ENCODE peak calls at places on chromosomes 3 and 15, in six cellular contexts. D is right lobe of liver; S is aorta; A is stomach; X is CD8-positive, alpha-beta memory T cell; U is transverse colon. Y is an unnamed sample.

GRCh38 chr3:45597166-45597565 is 2.6 kb downstream of the LIMD1 start:
- DNase-seq in U (peak; percentile 24), D (peak; percentile 69), A (peak; percentile 48), S (peak; percentile 76), X (no peak), Y (peak; percentile 47)

GRCh38 chr15:99605490-99605931 is 39.7 kb downstream of the MEF2A start:
- DNase-seq in S (no peak), D (no peak), A (no peak), U (no peak), X (no peak), Y (no peak)

GRCh38 chr3:195183071-195183776 is 87.7 kb downstream of the XXYLT1 start:
- DNase-seq in X (no peak), A (no peak), S (no peak), U (no peak), D (no peak), Y (no peak)

GRCh38 chr15:71223516-71223915 is 108.2 kb downstream of the THSD4 start:
- DNase-seq in S (no peak), U (no peak), A (no peak), D (no peak), X (no peak), Y (no peak)

GRCh38 chr3:120855665-120856437 is 52.2 kb upstream of the STXBP5L start:
- DNase-seq in X (no peak), D (no peak), U (peak; percentile 10), A (no peak), S (peak; percentile 84), Y (no peak)

GRCh38 chr15:57134877-57135276 is 216.4 kb downstream of the TCF12 start:
- DNase-seq in U (no peak), D (no peak), A (no peak), X (no peak), S (no peak), Y (no peak)

GRCh38 chr3:177263615-177264365 is 66.5 kb upstream of the TBL1XR1 start:
- DNase-seq in S (no peak), U (no peak), A (no peak), X (no peak), D (no peak), Y (no peak)

GRCh38 chr3:160480931-160481330 is 31.3 kb upstream of the TRIM59 start:
- DNase-seq in D (no peak), S (no peak), U (no peak), X (no peak), A (no peak), Y (no peak)

GRCh38 chr3:178325330-178325729 is 210.9 kb upstream of the KCNMB2 start:
- DNase-seq in D (no peak), S (no peak), U (no peak), A (no peak), X (no peak), Y (no peak)

GRCh38 chr3:71130516-71131384 is 452.8 kb downstream of the FOXP1 start:
- DNase-seq in X (peak; percentile 80), A (peak; percentile 71), D (peak; percentile 73), S (no peak), U (peak; percentile 79), Y (peak; percentile 56)

GRCh38 chr15:101159096-101159935 is 92.5 kb downstream of the CHSY1 start:
- DNase-seq in S (no peak), D (no peak), U (no peak), X (peak; percentile 26), A (no peak), Y (no peak)

GRCh38 chr3:188539631-188540194 is 385.8 kb downstream of the LPP start:
- DNase-seq in A (no peak), X (no peak), U (no peak), D (no peak), S (no peak), Y (no peak)

GRCh38 chr3:73729969-73730440 is 105.3 kb upstream of the PDZRN3 start:
- DNase-seq in X (no peak), D (no peak), U (peak; percentile 18), S (no peak), A (peak; percentile 33), Y (peak; percentile 46)

GRCh38 chr15:69786136-69786701 is 311.5 kb downstream of the TLE3 start:
- DNase-seq in U (no peak), D (no peak), S (no peak), A (no peak), X (no peak), Y (no peak)

GRCh38 chr15:37072181-37072580 is 28.2 kb downstream of the MEIS2 start:
- DNase-seq in S (no peak), A (no peak), U (no peak), X (no peak), D (no peak), Y (no peak)

GRCh38 chr3:119469378-119470189 is 821 bp downstream of the POGLUT1 start:
- DNase-seq in X (no peak), A (no peak), S (no peak), D (no peak), U (no peak), Y (no peak)

GRCh38 chr3:161031134-161031533 is 74.0 kb downstream of the B3GALNT1 start:
- DNase-seq in A (no peak), X (no peak), U (no peak), D (no peak), S (no peak), Y (no peak)

GRCh38 chr3:100399341-100400071 is 1.4 kb downstream of the TOMM70 start:
- DNase-seq in S (no peak), U (no peak), A (no peak), D (no peak), X (no peak), Y (no peak)

GRCh38 chr3:52030725-52031330 is 25.5 kb downstream of the DUSP7 start:
- DNase-seq in X (no peak), A (no peak), U (no peak), D (no peak), S (no peak), Y (no peak)

GRCh38 chr3:36907911-36908646 is 36.8 kb downstream of the TRANK1 start:
- DNase-seq in U (peak; percentile 86), S (no peak), X (peak; percentile 82), A (peak; percentile 66), D (peak; percentile 76), Y (peak; percentile 92)

GRCh38 chr3:37197810-37198371 is 23.5 kb upstream of the LRRFIP2 start:
- DNase-seq in S (no peak), X (no peak), U (no peak), A (no peak), D (no peak), Y (no peak)

DNA sequence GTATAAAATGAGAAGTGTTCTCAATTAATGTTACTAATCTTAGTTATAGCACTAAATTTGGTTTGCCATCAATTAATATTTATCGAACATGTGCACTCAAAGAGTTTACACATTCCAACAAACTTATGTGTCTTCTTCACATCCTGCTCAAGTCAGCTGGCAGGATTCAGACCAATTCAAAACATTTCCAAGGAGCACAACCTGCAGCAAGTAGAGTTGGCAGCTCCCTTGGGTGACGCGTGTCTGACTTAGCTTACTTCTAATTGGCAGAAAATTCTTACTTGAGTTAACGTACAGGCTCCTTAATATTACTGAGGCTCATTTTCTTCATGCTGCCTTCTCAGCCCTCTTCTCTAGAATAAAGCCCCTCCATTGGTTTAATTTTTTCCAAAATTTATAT is 110.4 kb upstream of the PFN2 start:
- DNase-seq in A (no peak), D (no peak), S (no peak), X (no peak), U (no peak), Y (no peak)
- H3K4me1 ChIP-seq in A (peaks cover 23% of the 10 kb centered on the region), D (no peaks in the 10 kb centered on the region), S (no peaks in the 10 kb centered on the region), X (no peaks in the 10 kb centered on the region), U (no peaks in the 10 kb centered on the region), Y (no peaks in the 10 kb centered on the region)

GRCh38 chr15:84599906-84600305 is 903 bp upstream of the ZSCAN2 start:
- DNase-seq in S (no peak), D (peak; percentile 37), U (no peak), A (no peak), X (no peak), Y (no peak)
- H3K27ac ChIP-seq in S (no peak overlapping the region), D (no peak overlapping the region), U (peak overlapping the region; percentile 78), A (peak overlapping the region; percentile 84), X (no peak overlapping the region), Y (no peak overlapping the region)

GRCh38 chr3:26505399-26505798 is 117.2 kb upstream of the LRRC3B start:
- DNase-seq in D (no peak), X (no peak), U (no peak), S (no peak), A (no peak), Y (no peak)
- H3K9me3 ChIP-seq in D (no peaks in the 10 kb centered on the region), X (no peaks in the 10 kb centered on the region), U (no peaks in the 10 kb centered on the region), S (peaks cover 2% of the 10 kb centered on the region), A (no peaks in the 10 kb centered on the region), Y (no peaks in the 10 kb centered on the region)

DNA sequence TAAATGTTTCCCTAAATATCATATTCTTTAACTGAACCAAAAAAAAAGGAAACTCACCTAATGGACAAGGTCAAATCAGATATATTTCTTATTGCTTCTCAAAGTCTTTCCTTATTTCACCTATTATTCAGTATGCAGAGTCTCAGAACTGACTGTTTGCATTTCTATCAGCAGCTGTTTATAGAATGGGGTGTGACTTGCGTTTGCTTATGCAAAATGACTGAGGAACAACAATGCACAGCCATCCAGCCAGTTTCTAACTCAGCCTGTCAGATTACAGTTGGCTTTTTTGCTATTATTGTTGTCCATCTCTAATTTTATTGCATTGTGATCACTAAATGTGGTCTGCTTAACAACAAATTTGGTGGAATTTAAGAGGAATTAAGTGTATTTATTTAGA is 40.7 kb downstream of the RAB27A start:
- DNase-seq in X (no peak), D (no peak), S (no peak), U (no peak), A (no peak), Y (no peak)
- H3K4me1 ChIP-seq in X (peaks cover 48% of the 10 kb centered on the region), D (peaks cover 35% of the 10 kb centered on the region), S (no peaks in the 10 kb centered on the region), U (peaks cover 17% of the 10 kb centered on the region), A (peaks cover 67% of the 10 kb centered on the region), Y (peaks cover 16% of the 10 kb centered on the region)

GRCh38 chr15:51577907-51578306 is 44.7 kb downstream of the DMXL2 start:
- DNase-seq in S (no peak), A (no peak), D (no peak), X (no peak), U (no peak), Y (no peak)

GRCh38 chr15:51576911-51577500 is 45.6 kb downstream of the DMXL2 start:
- DNase-seq in X (no peak), D (no peak), S (no peak), U (no peak), A (no peak), Y (no peak)

GRCh38 chr15:51580385-51580784 is 42.2 kb downstream of the DMXL2 start:
- DNase-seq in D (no peak), X (no peak), A (no peak), U (no peak), S (no peak), Y (no peak)

GRCh38 chr15:51579012-51579411 is 43.6 kb downstream of the DMXL2 start:
- DNase-seq in A (no peak), U (no peak), D (no peak), S (no peak), X (no peak), Y (no peak)

DNA sequence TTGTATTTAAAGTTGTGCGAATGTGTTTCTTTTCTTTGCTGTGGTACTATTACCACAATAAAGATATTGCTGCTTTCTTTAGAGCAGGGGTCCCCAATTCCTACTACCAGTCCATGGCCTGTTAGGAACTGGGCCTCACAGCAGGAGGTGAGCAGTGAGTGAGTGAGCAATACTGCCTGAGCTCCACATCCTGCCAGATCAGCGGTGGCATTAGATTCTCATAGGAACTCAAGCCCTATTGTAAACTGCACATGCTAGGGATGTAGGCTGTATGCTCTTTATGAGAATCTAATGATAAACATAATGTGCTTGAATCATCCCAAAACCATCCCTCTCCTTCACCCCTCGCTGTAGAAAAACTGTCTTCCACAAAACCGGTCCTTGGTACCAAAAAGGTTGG is 41.6 kb downstream of the DMXL2 start:
- DNase-seq in A (no peak), U (no peak), D (no peak), X (no peak), S (no peak), Y (no peak)
- H3K27ac ChIP-seq in A (no peak overlapping the region), U (no peak overlapping the region), D (no peak overlapping the region), X (no peak overlapping the region), S (no peak overlapping the region), Y (no peak overlapping the region)

Y was measured in Peyer's patch.